ENCODE peak calls at places on chromosomes 5 and 9, in six cellular contexts. V is EL; U is CD8-positive, alpha-beta T cell; S is astrocyte; G is stimulated activated CD8-positive, alpha-beta memory T cell treated with anti-CD3 and anti-CD28 coated beads, Interleukin-4, amount 100 ng/mL, for 4 hours; K is activated CD4-positive, alpha-beta T cell treated with anti-CD3 and anti-CD28 coated beads, Interleukin-2, amount 50 U/mL, for 24 hours. J is an unnamed sample.
A peak's percentile ranks its signal among the peaks of the same experiment; 100 is the strongest.

GRCh38 chr9:81465468-81466002 is 223.8 kb downstream of the TLE1 start:
- DNase-seq in V (no peak), U (no peak), S (no peak), G (no peak), K (no peak), J (peak; percentile 89)

GRCh38 chr5:67310169-67310568 is 113.6 kb upstream of the CD180 start:
- DNase-seq in V (no peak), U (no peak), S (no peak), G (no peak), K (no peak), J (no peak)

GRCh38 chr9:125172351-125172750 is 17.3 kb downstream of the PPP6C start:
- DNase-seq in V (peak; percentile 20), U (no peak), S (no peak), G (no peak), K (no peak), J (no peak)

GRCh38 chr5:56737002-56737621 is 78.2 kb upstream of the MAP3K1 start:
- DNase-seq in V (peak; percentile 53), U (no peak), S (peak; percentile 18), G (no peak), K (no peak), J (no peak)

GRCh38 chr9:36407122-36407723 is 7.2 kb upstream of the RNF38 start:
- DNase-seq in V (peak; percentile 62), U (peak; percentile 43), S (no peak), G (peak; percentile 29), K (peak; percentile 16), J (peak; percentile 41)

GRCh38 chr5:11719888-11720481 is 184.3 kb downstream of the CTNND2 start:
- DNase-seq in V (no peak), U (no peak), S (peak; percentile 32), G (no peak), K (no peak), J (peak; percentile 0)

GRCh38 chr9:108184941-108185340 is 670.8 kb downstream of the ACTL7B start:
- DNase-seq in V (peak; percentile 69), U (no peak), S (peak; percentile 85), G (no peak), K (no peak), J (peak; percentile 58)

GRCh38 chr9:126116351-126117157 is 210.1 kb upstream of the MVB12B start:
- DNase-seq in V (no peak), U (no peak), S (no peak), G (no peak), K (no peak), J (no peak)

GRCh38 chr9:89387197-89387849 is 69.0 kb downstream of the SECISBP2 start:
- DNase-seq in V (no peak), U (no peak), S (no peak), G (no peak), K (no peak), J (no peak)

GRCh38 chr9:109708507-109708945 is 71.5 kb upstream of the PALM2AKAP2 start:
- DNase-seq in V (no peak), U (no peak), S (peak; percentile 38), G (no peak), K (no peak), J (peak; percentile 12)

GRCh38 chr5:51731641-51732040 is 348.4 kb downstream of the ISL1 start:
- DNase-seq in V (no peak), U (no peak), S (no peak), G (no peak), K (no peak), J (no peak)

GRCh38 chr9:128550226-128550625 is 2.2 kb upstream of the SPTAN1 start:
- DNase-seq in V (no peak), U (no peak), S (no peak), G (no peak), K (no peak), J (no peak)

GRCh38 chr5:132059696-132060500 is 557 bp upstream of the IL3 start:
- DNase-seq in V (no peak), U (no peak), S (no peak), G (no peak), K (peak; percentile 0), J (no peak)

GRCh38 chr5:28967848-28968247 is 1929.5 kb upstream of the CDH9 start:
- DNase-seq in V (no peak), U (no peak), S (no peak), G (no peak), K (no peak), J (no peak)

GRCh38 chr5:139379626-139380449 is 3.3 kb downstream of the SLC23A1 start:
- DNase-seq in V (no peak), U (no peak), S (no peak), G (no peak), K (no peak), J (no peak)

GRCh38 chr9:134469041-134469875 is 143.0 kb downstream of the RXRA start:
- DNase-seq in V (no peak), U (no peak), S (peak; percentile 26), G (no peak), K (no peak), J (no peak)

GRCh38 chr5:15383021-15383420 is 117.0 kb upstream of the FBXL7 start:
- DNase-seq in V (no peak), U (no peak), S (no peak), G (no peak), K (no peak), J (no peak)

GRCh38 chr9:100668024-100668423 is 90.1 kb downstream of the CAVIN4 start:
- DNase-seq in V (no peak), U (no peak), S (no peak), G (no peak), K (no peak), J (no peak)

GRCh38 chr9:79382468-79382867 is 189.3 kb upstream of the TLE4 start:
- DNase-seq in V (peak; percentile 70), U (no peak), S (peak; percentile 72), G (no peak), K (no peak), J (peak; percentile 58)

GRCh38 chr5:169576181-169576598 is 7.4 kb upstream of the SPDL1 start:
- DNase-seq in V (peak; percentile 91), U (no peak), S (peak; percentile 99), G (no peak), K (no peak), J (peak; percentile 91)

GRCh38 chr5:67879619-67880357 is 335.8 kb upstream of the PIK3R1 start:
- DNase-seq in V (no peak), U (no peak), S (peak; percentile 85), G (no peak), K (no peak), J (peak; percentile 7)

GRCh38 chr5:109199294-109199693 is 210.5 kb downstream of the PJA2 start:
- DNase-seq in V (no peak), U (no peak), S (no peak), G (no peak), K (no peak), J (no peak)

GRCh38 chr9:34869390-34869789 is 88.7 kb upstream of the PHF24 start:
- DNase-seq in V (peak; percentile 8), U (no peak), S (no peak), G (no peak), K (no peak), J (peak; percentile 16)